ENCODE peak calls at places on chromosomes 16 and 17, in five cellular contexts. X, Z, M, R and J are unnamed samples.
A peak's percentile ranks its signal among the peaks of the same experiment; 100 is the strongest.

GRCh38 chr17:4947411-4948165 is 742 bp downstream of the PFN1 start:
- DNase-seq in X (peak; percentile 64), Z (peak; percentile 53), M (peak; percentile 61), R (peak; percentile 50), J (no peak)

GRCh38 chr16:64627781-64628180 is 494.1 kb downstream of the CDH11 start:
- DNase-seq in X (no peak), Z (no peak), M (no peak), R (no peak), J (no peak)

GRCh38 chr16:74759564-74759963 is 15.1 kb downstream of the FA2H start:
- DNase-seq in X (no peak), Z (no peak), M (no peak), R (no peak), J (no peak)

GRCh38 chr17:72119963-72120877 is 600 bp upstream of the SOX9 start:
- DNase-seq in X (peak; percentile 59), Z (peak; percentile 91), M (no peak), R (peak; percentile 79), J (no peak)

GRCh38 chr17:17387017-17387416 is 83.8 kb downstream of the NT5M start:
- DNase-seq in X (no peak), Z (no peak), M (no peak), R (no peak), J (no peak)

GRCh38 chr17:14428640-14429029 is 127.8 kb downstream of the HS3ST3B1 start:
- DNase-seq in X (no peak), Z (no peak), M (no peak), R (no peak), J (no peak)

GRCh38 chr17:42563950-42564349 is 2.0 kb downstream of the COASY start:
- DNase-seq in X (no peak), Z (no peak), M (no peak), R (no peak), J (no peak)

GRCh38 chr17:18093616-18094408 is 6.1 kb downstream of the DRG2 start:
- DNase-seq in X (peak; percentile 63), Z (peak; percentile 83), M (peak; percentile 37), R (peak; percentile 78), J (no peak)

GRCh38 chr17:51957746-51958145 is 200.8 kb downstream of the CA10 start:
- DNase-seq in X (no peak), Z (no peak), M (no peak), R (no peak), J (no peak)

GRCh38 chr17:9229160-9229825 is 208.0 kb downstream of the NTN1 start:
- DNase-seq in X (no peak), Z (no peak), M (no peak), R (no peak), J (no peak)

GRCh38 chr17:16569358-16569712 is 331 bp upstream of the ZNF287 start:
- DNase-seq in X (no peak), Z (no peak), M (no peak), R (no peak), J (no peak)

GRCh38 chr17:35341465-35341992 is 31.9 kb downstream of the SLFN11 start:
- DNase-seq in X (no peak), Z (no peak), M (no peak), R (no peak), J (no peak)
- TF ChIP-seq MAFK in X (no peak), Z (no peak), M (no peak), R (no peak), J (no peak)

DNA sequence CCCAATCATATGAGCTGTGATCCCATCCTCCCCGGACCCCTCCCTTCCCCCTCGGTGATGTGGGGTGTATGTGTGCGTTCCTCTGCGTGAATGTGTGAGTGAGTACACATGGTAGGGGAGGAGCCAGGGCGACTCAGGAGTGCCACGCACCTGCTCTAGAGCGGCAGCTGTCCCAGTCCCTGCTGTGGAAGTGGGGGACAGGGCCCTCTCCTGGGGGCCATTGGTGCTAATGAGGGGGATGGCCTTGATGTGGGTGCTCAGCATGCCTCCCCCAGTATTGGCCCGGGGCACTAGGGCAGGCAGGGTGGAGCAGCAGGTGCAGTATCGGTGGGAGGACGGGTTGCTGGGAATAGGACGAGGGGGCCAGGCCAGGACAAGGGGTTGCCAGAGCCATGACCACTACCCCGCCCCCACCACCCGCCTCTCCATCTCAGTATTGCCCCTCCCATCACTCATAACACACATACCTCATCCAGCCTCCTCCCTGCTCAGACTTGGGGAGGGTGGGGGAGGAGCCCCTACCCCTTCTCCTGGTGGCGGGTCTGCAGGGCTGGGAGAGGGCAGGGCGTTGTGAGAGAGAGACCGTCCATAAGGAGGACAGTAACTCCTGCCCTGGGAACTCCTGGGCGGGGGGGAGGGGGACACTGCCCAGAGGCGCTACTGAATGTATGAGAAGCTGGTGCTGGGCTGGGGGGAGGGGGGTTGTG is 8.5 kb downstream of the NR1D1 start:
- DNase-seq in X (no peak), Z (no peak), M (peak; percentile 41), R (no peak), J (no peak)
- TF ChIP-seq MAFK in X (no peak), Z (no peak), M (no peak), R (no peak), J (no peak)

DNA sequence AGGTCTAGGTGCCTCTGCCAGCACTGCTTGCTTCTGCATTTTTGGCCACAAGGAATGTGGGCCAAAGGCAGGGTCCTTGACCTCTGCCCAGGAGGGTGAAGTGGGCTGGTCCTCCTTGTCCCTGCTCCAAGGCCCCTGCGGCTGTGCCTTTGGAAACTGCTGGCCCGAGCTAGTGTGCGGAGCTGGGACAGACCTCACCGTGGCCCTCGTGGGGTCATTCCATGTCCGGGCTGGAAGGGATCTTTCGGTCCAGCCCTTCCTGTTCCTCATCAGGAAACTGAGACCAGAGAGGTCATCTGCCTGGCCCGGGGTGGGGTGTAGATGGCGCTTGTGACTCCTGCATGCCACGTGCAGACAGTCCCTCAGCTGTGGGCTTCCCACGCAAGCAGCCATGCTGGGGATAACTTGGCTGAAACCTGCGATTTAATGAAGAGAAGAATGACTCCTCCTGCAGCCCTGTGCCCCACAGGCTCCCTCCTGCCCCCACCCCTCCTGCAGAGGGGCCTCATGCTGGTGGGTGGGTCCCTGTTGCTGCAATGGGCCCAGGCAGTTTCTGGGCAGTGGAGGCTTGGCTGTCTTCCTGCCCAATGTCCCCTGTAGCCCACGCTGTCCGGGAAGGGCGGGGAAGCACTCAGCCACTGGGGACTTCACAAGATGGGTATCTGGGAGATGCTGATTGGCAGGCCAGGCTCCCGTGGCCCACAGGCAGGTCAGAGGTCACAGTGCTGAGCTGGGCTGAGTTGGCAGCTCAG is 245.2 kb downstream of the SEC14L1 start:
- DNase-seq in X (no peak), Z (no peak), M (peak; percentile 67), R (no peak), J (no peak)
- TF ChIP-seq MAFK in X (no peak), Z (no peak), M (no peak), R (no peak), J (no peak)

DNA sequence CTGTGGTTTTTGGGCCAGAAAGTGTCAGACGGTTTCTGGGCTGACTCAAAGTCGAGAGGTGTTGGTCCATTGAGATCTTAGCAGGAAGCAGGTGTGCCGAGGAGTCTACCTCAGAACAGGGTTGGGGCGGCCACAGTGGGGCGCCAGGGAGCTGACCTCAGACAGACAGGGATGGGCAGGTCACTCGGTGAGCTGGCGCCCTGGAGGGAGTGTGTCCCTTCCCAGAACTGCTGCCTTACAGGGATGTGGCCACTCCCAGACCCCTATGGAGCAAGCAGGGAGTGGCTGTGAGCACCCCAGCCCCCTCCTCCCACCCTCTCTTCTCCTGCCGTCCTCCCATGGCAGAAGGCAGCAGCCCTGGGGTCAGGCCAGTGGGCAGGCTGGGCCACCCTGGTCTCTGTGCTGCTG is 14.0 kb upstream of the DPEP1 start:
- DNase-seq in X (peak; percentile 65), Z (no peak), M (peak; percentile 81), R (peak; percentile 69), J (peak; percentile 61)
- TF ChIP-seq MAFK in X (no peak), Z (no peak), M (no peak), R (no peak), J (no peak)

GRCh38 chr16:69244336-69244735 is 57.4 kb downstream of the SNTB2 start:
- DNase-seq in X (no peak), Z (no peak), M (no peak), R (no peak), J (no peak)

GRCh38 chr16:69236319-69236718 is 49.4 kb downstream of the SNTB2 start:
- DNase-seq in X (no peak), Z (no peak), M (no peak), R (no peak), J (no peak)

GRCh38 chr16:69241911-69242310 is 54.9 kb downstream of the SNTB2 start:
- DNase-seq in X (no peak), Z (peak; percentile 76), M (no peak), R (no peak), J (no peak)

GRCh38 chr16:69243479-69243878 is 56.5 kb downstream of the SNTB2 start:
- DNase-seq in X (no peak), Z (peak; percentile 81), M (no peak), R (no peak), J (no peak)

DNA sequence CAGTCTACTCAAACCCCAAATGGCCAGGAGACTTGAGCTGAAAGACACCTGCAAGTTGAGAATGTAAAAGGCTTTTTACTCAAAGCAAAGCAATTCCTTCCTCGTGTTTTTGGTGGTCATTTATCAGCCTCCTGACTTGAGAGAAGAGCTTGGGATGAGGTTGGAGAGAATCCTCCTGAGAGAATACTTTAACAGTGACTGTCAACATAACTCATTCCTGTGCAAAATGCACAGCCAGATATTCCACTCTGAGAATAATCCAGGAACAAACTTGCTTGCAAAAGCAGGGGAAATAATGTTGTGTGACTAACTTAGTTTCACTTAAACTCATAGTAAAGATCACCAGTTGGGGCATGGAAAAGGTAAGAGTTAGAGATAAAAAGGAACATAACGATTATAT is 53.4 kb downstream of the SNTB2 start:
- DNase-seq in X (no peak), Z (peak; percentile 73), M (no peak), R (no peak), J (no peak)
- TF ChIP-seq MAFK in X (no peak), Z (no peak), M (no peak), R (no peak), J (no peak)